ENCODE peak calls at places on chromosomes 13 and 19, in eight cellular contexts. One of them, this sample, is unnamed. For H3K9me2, the result is how much of the 10 kb centered on the place peaks cover.

GRCh38 chr13:112444001-112444311 is 67.8 kb downstream of the SPACA7 start:
- DNase-seq in HCT116: peak
- DNase-seq in hepatocyte: peak
- DNase-seq in PC-3: peak
- DNase-seq in GM23338: peak
- DNase-seq in PC-9: peak
- DNase-seq in SK-N-SH: peak
- DNase-seq in GM23248: peak
- DNase-seq in this sample: peak

GRCh38 chr13:43573787-43574562 is 212.8 kb downstream of the ENOX1 start:
- DNase-seq in GM23248: no peak
- DNase-seq in GM23338: no peak
- DNase-seq in SK-N-SH: no peak
- DNase-seq in HCT116: no peak
- DNase-seq in PC-3: no peak
- DNase-seq in hepatocyte: no peak
- DNase-seq in PC-9: no peak
- DNase-seq in this sample: no peak

GRCh38 chr19:10118960-10119359 is 739 bp downstream of the EIF3G start:
- DNase-seq in GM23248: peak
- DNase-seq in HCT116: no peak
- DNase-seq in PC-9: no peak
- DNase-seq in SK-N-SH: no peak
- DNase-seq in GM23338: peak
- DNase-seq in hepatocyte: no peak
- DNase-seq in PC-3: peak
- DNase-seq in this sample: no peak

GRCh38 chr19:41307954-41308449 is 2.0 kb upstream of the CCDC97 start:
- DNase-seq in hepatocyte: no peak
- DNase-seq in GM23248: no peak
- DNase-seq in HCT116: no peak
- DNase-seq in PC-9: no peak
- DNase-seq in SK-N-SH: no peak
- DNase-seq in GM23338: no peak
- DNase-seq in PC-3: no peak
- DNase-seq in this sample: no peak

GRCh38 chr13:77781804-77782203 is 84.3 kb downstream of the SLAIN1 start:
- DNase-seq in GM23248: no peak
- DNase-seq in HCT116: no peak
- DNase-seq in hepatocyte: no peak
- DNase-seq in PC-9: no peak
- DNase-seq in PC-3: no peak
- DNase-seq in SK-N-SH: no peak
- DNase-seq in GM23338: no peak
- DNase-seq in this sample: no peak

GRCh38 chr19:28332886-28333285 is 880.1 kb downstream of the UQCRFS1 start:
- DNase-seq in HCT116: no peak
- DNase-seq in hepatocyte: no peak
- DNase-seq in GM23338: no peak
- DNase-seq in GM23248: no peak
- DNase-seq in PC-9: no peak
- DNase-seq in PC-3: no peak
- DNase-seq in SK-N-SH: no peak
- DNase-seq in this sample: no peak

GRCh38 chr13:24943136-24943535 is 152.8 kb upstream of the PABPC3 start:
- DNase-seq in PC-9: no peak
- DNase-seq in HCT116: no peak
- DNase-seq in GM23338: no peak
- DNase-seq in GM23248: no peak
- DNase-seq in hepatocyte: no peak
- DNase-seq in SK-N-SH: no peak
- DNase-seq in PC-3: no peak
- DNase-seq in this sample: no peak

GRCh38 chr13:48532146-48532472 is 771 bp downstream of the RCBTB2 start:
- DNase-seq in PC-9: no peak
- DNase-seq in GM23338: no peak
- DNase-seq in PC-3: peak
- DNase-seq in SK-N-SH: no peak
- DNase-seq in HCT116: no peak
- DNase-seq in hepatocyte: peak
- DNase-seq in GM23248: peak
- DNase-seq in this sample: no peak

GRCh38 chr19:42436006-42436405 is 6.7 kb downstream of the CXCL17 start:
- DNase-seq in GM23338: no peak
- DNase-seq in PC-9: no peak
- DNase-seq in SK-N-SH: no peak
- DNase-seq in GM23248: peak
- DNase-seq in HCT116: no peak
- DNase-seq in hepatocyte: no peak
- DNase-seq in PC-3: no peak
- DNase-seq in this sample: no peak

GRCh38 chr13:64716936-64717335 is 2513.2 kb downstream of the PCDH9 start:
- DNase-seq in hepatocyte: no peak
- DNase-seq in GM23248: no peak
- DNase-seq in GM23338: no peak
- DNase-seq in PC-9: no peak
- DNase-seq in SK-N-SH: no peak
- DNase-seq in HCT116: no peak
- DNase-seq in PC-3: no peak
- DNase-seq in this sample: no peak

GRCh38 chr13:84962141-84962750 is 837.0 kb downstream of the SLITRK6 start:
- DNase-seq in PC-9: no peak
- DNase-seq in GM23248: no peak
- DNase-seq in hepatocyte: no peak
- DNase-seq in PC-3: no peak
- DNase-seq in GM23338: no peak
- DNase-seq in SK-N-SH: no peak
- DNase-seq in HCT116: no peak
- DNase-seq in this sample: peak

GRCh38 chr13:113398963-113399754 is 35.2 kb upstream of the GRTP1 start:
- DNase-seq in GM23248: peak
- DNase-seq in hepatocyte: no peak
- DNase-seq in HCT116: no peak
- DNase-seq in SK-N-SH: no peak
- DNase-seq in PC-3: no peak
- DNase-seq in PC-9: peak
- DNase-seq in GM23338: no peak
- DNase-seq in this sample: no peak

GRCh38 chr13:57946361-57946760 is 314.8 kb downstream of the PCDH17 start:
- DNase-seq in hepatocyte: no peak
- DNase-seq in PC-3: no peak
- DNase-seq in GM23248: no peak
- DNase-seq in GM23338: no peak
- DNase-seq in SK-N-SH: no peak
- DNase-seq in HCT116: no peak
- DNase-seq in PC-9: no peak
- DNase-seq in this sample: no peak

DNA sequence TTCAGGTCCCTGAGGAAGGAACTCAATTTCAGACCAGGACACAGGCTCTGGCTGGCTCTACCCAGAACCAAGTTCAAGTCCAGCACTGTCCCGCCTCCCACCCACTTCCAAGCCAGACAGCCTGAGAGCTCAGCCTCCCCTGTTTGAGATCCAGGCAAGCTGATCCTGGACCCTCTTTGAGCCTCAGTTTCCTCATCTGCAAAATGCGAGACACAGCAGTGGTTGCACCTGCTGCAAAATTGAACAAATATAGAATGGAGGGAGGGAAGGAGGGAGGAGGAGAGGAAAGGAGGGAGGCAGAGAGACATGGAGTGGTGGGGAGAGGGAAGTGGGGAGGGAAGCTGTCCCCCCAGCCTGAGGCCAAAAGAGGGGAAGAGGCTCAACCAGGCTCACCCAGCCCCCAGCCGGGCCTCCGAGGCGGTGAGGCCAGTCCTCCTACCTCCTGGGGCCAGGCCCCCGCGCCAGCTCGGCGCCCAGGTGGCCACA is 721 bp downstream of the TMEM221 start:
- DNase-seq in PC-9: no peak
- DNase-seq in HCT116: no peak
- DNase-seq in PC-3: no peak
- DNase-seq in GM23338: no peak
- DNase-seq in hepatocyte: no peak
- DNase-seq in GM23248: no peak
- DNase-seq in SK-N-SH: no peak
- DNase-seq in this sample: no peak
- H3K9me2 ChIP-seq in PC-9: under half
- H3K9me2 ChIP-seq in HCT116: under half
- H3K9me2 ChIP-seq in PC-3: under half
- H3K9me2 ChIP-seq in GM23338: under half
- H3K9me2 ChIP-seq in hepatocyte: under half
- H3K9me2 ChIP-seq in GM23248: under half
- H3K9me2 ChIP-seq in SK-N-SH: under half
- H3K9me2 ChIP-seq in this sample: under half

GRCh38 chr13:98141938-98142426 is 912 bp upstream of the FARP1 start:
- DNase-seq in PC-3: no peak
- DNase-seq in GM23338: peak
- DNase-seq in SK-N-SH: peak
- DNase-seq in HCT116: no peak
- DNase-seq in PC-9: no peak
- DNase-seq in GM23248: no peak
- DNase-seq in hepatocyte: peak
- DNase-seq in this sample: no peak
- H3K4me2 ChIP-seq in PC-3: peak
- H3K4me2 ChIP-seq in GM23338: peak
- H3K4me2 ChIP-seq in SK-N-SH: peak
- H3K4me2 ChIP-seq in HCT116: peak
- H3K4me2 ChIP-seq in PC-9: peak
- H3K4me2 ChIP-seq in GM23248: no peak
- H3K4me2 ChIP-seq in hepatocyte: peak
- H3K4me2 ChIP-seq in this sample: no peak

DNA sequence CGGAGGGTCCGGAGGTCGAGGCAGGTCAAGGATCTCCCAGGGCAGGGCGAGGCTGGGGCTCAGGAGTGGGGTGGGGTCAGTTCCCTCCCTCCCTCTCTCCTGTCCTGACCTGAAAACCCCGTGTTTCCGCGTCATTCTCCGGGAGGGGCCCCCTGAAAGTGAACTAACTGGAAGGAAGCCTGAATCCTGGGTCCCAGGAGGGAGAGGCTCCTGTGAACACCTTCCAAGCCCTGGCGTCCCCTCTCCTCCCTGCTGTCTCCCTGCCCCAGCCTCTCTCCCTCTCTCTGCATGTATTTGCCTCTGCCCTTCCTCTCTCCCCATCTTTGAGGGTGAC is 741 bp upstream of the CADM4 start:
- DNase-seq in hepatocyte: no peak
- DNase-seq in HCT116: no peak
- DNase-seq in GM23248: no peak
- DNase-seq in GM23338: peak
- DNase-seq in PC-3: no peak
- DNase-seq in SK-N-SH: no peak
- DNase-seq in PC-9: no peak
- DNase-seq in this sample: no peak
- H3K9me2 ChIP-seq in hepatocyte: under half
- H3K9me2 ChIP-seq in HCT116: under half
- H3K9me2 ChIP-seq in GM23248: under half
- H3K9me2 ChIP-seq in GM23338: under half
- H3K9me2 ChIP-seq in PC-3: under half
- H3K9me2 ChIP-seq in SK-N-SH: under half
- H3K9me2 ChIP-seq in PC-9: under half
- H3K9me2 ChIP-seq in this sample: under half

GRCh38 chr13:33590936-33591335 is 227.0 kb upstream of the RFC3 start:
- DNase-seq in HCT116: no peak
- DNase-seq in hepatocyte: no peak
- DNase-seq in PC-3: no peak
- DNase-seq in GM23338: no peak
- DNase-seq in SK-N-SH: no peak
- DNase-seq in GM23248: no peak
- DNase-seq in PC-9: no peak
- DNase-seq in this sample: no peak
- H3K4me2 ChIP-seq in HCT116: no peak
- H3K4me2 ChIP-seq in hepatocyte: no peak
- H3K4me2 ChIP-seq in PC-3: no peak
- H3K4me2 ChIP-seq in GM23338: no peak
- H3K4me2 ChIP-seq in SK-N-SH: no peak
- H3K4me2 ChIP-seq in GM23248: no peak
- H3K4me2 ChIP-seq in PC-9: no peak
- H3K4me2 ChIP-seq in this sample: no peak

GRCh38 chr19:4278926-4279529 is at the start of gene SHD:
- DNase-seq in PC-9: no peak
- DNase-seq in PC-3: no peak
- DNase-seq in GM23248: no peak
- DNase-seq in HCT116: no peak
- DNase-seq in GM23338: peak
- DNase-seq in hepatocyte: no peak
- DNase-seq in SK-N-SH: peak
- DNase-seq in this sample: no peak

GRCh38 chr19:4278460-4278901 is 585 bp upstream of the SHD start:
- DNase-seq in PC-9: no peak
- DNase-seq in GM23338: peak
- DNase-seq in SK-N-SH: peak
- DNase-seq in GM23248: no peak
- DNase-seq in PC-3: no peak
- DNase-seq in hepatocyte: no peak
- DNase-seq in HCT116: no peak
- DNase-seq in this sample: no peak

GRCh38 chr19:4278010-4278409 is 1.1 kb upstream of the SHD start:
- DNase-seq in PC-9: no peak
- DNase-seq in HCT116: no peak
- DNase-seq in SK-N-SH: no peak
- DNase-seq in GM23248: no peak
- DNase-seq in PC-3: no peak
- DNase-seq in hepatocyte: no peak
- DNase-seq in GM23338: no peak
- DNase-seq in this sample: no peak

GRCh38 chr19:4277051-4277700 is 1.9 kb upstream of the SHD start:
- DNase-seq in GM23338: peak
- DNase-seq in SK-N-SH: peak
- DNase-seq in HCT116: no peak
- DNase-seq in hepatocyte: no peak
- DNase-seq in PC-9: no peak
- DNase-seq in PC-3: no peak
- DNase-seq in GM23248: no peak
- DNase-seq in this sample: no peak

DNA sequence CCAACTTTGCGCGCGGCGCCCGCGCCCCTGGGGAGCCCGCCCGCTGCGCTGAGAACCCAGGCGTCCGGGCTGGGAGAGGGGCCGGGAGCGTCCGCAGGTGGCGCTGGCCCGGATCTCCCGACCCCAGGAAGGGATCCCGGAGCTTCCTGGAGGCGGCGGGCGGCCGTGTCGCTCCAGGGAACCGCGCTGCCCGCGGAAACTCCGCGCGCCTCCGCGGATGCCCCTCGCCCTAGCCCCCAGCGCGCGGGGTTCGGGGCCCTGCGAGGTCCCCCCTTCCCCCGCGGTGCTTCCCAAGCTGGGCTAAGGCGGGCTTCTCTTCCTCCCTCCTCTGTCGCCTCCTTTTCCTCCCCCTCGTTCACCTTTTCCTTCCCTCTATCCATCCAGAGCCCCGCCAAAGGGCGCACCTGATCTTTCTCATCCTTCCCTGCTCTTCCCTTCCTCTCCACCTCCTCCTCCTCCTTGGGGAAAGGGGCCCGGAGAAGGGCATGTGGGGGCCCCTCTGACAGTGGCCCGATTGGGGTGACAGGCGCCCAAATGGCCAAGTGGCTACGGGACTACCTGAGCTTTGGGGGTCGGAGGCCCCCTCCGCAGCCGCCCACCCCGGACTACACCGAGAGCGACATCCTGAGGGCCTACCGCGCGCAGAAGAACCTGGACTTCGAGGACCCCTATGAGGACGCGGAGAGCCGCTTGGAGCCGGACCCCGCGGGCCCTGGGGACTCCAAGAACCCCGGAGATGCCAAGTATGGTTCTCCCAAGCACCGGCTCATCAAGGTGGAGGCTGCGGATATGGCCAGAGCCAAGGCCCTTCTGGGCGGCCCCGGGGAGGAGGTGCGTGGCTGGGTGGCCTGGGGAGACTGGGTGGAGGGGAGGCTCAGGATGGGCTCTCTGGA is 710 bp downstream of the SHD start:
- DNase-seq in SK-N-SH: peak
- DNase-seq in GM23338: peak
- DNase-seq in hepatocyte: no peak
- DNase-seq in HCT116: no peak
- DNase-seq in GM23248: no peak
- DNase-seq in PC-9: no peak
- DNase-seq in PC-3: no peak
- DNase-seq in this sample: no peak
- H3K9me2 ChIP-seq in SK-N-SH: under half
- H3K9me2 ChIP-seq in GM23338: under half
- H3K9me2 ChIP-seq in hepatocyte: under half
- H3K9me2 ChIP-seq in HCT116: under half
- H3K9me2 ChIP-seq in GM23248: under half
- H3K9me2 ChIP-seq in PC-9: under half
- H3K9me2 ChIP-seq in PC-3: under half
- H3K9me2 ChIP-seq in this sample: under half

This sample was measured in OCI-LY7.